ENCODE peak calls at places on chromosomes 4 and X, in seven cellular contexts. A is fibroblast of pulmonary artery, P is PC-3, I is left lung, S is cardiac muscle cell, M is K562, U is body of pancreas. J is an unnamed sample.
A peak's percentile ranks its signal among the peaks of the same experiment; 100 is the strongest.

GRCh38 chrX:110699109-110699508 is 96.5 kb downstream of the CHRDL1 start:
- DNase-seq in U (no peak), A (no peak), I (no peak), S (no peak), P (no peak), M (no peak), J (no peak)

GRCh38 chr4:183746305-183747229 is 87.5 kb downstream of the TRAPPC11 start:
- DNase-seq in I (no peak), A (no peak), U (no peak), S (no peak), M (no peak), P (peak; percentile 85), J (no peak)

GRCh38 chr4:169005453-169006099 is 4.5 kb downstream of the CBR4 start:
- DNase-seq in M (no peak), P (no peak), I (no peak), A (peak; percentile 47), U (no peak), S (peak; percentile 35), J (peak; percentile 29)

GRCh38 chr4:25861422-25861926 is 1.3 kb downstream of the SEL1L3 start:
- DNase-seq in S (peak; percentile 67), M (no peak), I (no peak), P (peak; percentile 30), U (no peak), A (peak; percentile 77), J (no peak)

GRCh38 chr4:187294861-187295260 is 571.2 kb upstream of the FAT1 start:
- DNase-seq in I (no peak), A (peak; percentile 36), U (no peak), S (peak; percentile 6), P (peak; percentile 91), M (no peak), J (peak; percentile 35)

GRCh38 chr4:163332526-163333405 is at the start of gene NPY1R:
- DNase-seq in I (peak; percentile 80), S (peak; percentile 87), A (peak; percentile 86), P (peak; percentile 70), U (peak; percentile 80), M (peak; percentile 46), J (peak; percentile 77)

GRCh38 chr4:187422655-187423054 is 572.9 kb upstream of the ZFP42 start:
- DNase-seq in M (no peak), S (no peak), P (no peak), U (no peak), A (no peak), I (no peak), J (no peak)

GRCh38 chr4:152640058-152640921 is 39.5 kb downstream of the TMEM154 start:
- DNase-seq in P (peak; percentile 61), S (peak; percentile 41), U (no peak), M (peak; percentile 48), I (no peak), A (peak; percentile 51), J (peak; percentile 19)

GRCh38 chrX:43559643-43560042 is 96.5 kb upstream of the MAOA start:
- DNase-seq in S (peak; percentile 61), P (peak; percentile 67), U (peak; percentile 54), A (peak; percentile 66), M (peak; percentile 8), I (no peak), J (peak; percentile 1)

GRCh38 chrX:14920196-14920595 is 47.0 kb downstream of the MOSPD2 start:
- DNase-seq in S (no peak), I (no peak), M (no peak), U (no peak), P (no peak), A (peak; percentile 26), J (peak; percentile 81)

GRCh38 chr4:38803833-38804653 is 548 bp downstream of the TLR1 start:
- DNase-seq in A (peak; percentile 49), I (no peak), M (no peak), U (no peak), S (peak; percentile 31), P (peak; percentile 23), J (peak; percentile 31)

GRCh38 chr4:6153874-6154273 is 46.5 kb downstream of the JAKMIP1 start:
- DNase-seq in I (no peak), U (no peak), P (no peak), A (no peak), M (no peak), S (no peak), J (no peak)

GRCh38 chrX:46268429-46268828 is 276.8 kb downstream of the ZNF674 start:
- DNase-seq in S (peak; percentile 25), U (no peak), P (peak; percentile 92), A (peak; percentile 10), I (no peak), M (no peak), J (no peak)

GRCh38 chrX:74449322-74449936 is 28.1 kb downstream of the SLC16A2 start:
- DNase-seq in M (no peak), A (no peak), U (no peak), P (peak; percentile 85), S (no peak), I (no peak), J (no peak)

GRCh38 chrX:103674531-103675454 is 11.7 kb downstream of the MORF4L2 start:
- DNase-seq in A (no peak), M (no peak), P (no peak), I (no peak), U (no peak), S (no peak), J (no peak)

DNA sequence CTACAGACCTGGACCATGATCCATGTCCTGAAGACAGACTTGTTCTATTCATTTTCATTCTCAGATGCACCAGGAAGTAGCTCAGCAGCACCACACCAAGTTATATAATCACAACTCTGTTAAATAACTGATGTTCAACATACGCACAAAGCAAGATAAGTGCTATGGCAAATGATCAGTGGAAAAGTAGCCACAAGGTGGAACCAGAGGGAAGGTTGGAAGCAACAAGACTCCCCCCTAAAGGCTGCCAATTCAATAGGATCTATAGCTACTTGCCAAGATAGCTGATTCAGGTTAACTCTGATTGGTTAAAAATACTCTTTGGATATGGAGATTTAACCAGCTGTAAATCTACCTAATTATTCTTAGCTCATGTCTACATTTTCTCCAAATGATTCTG is 23.7 kb upstream of the FAM47B start:
- DNase-seq in A (peak; percentile 71), P (peak; percentile 67), M (no peak), I (no peak), S (peak; percentile 67), U (no peak), J (peak; percentile 42)
- TF ChIP-seq CTCF in A (peak; percentile 59), P (peak; percentile 71), M (no peak), I (no peak), S (peak; percentile 48), U (peak; percentile 36), J (peak; percentile 50)

GRCh38 chrX:77894921-77895886 is at the start of gene MAGT1:
- DNase-seq in U (peak; percentile 91), S (peak; percentile 97), I (peak; percentile 88), P (peak; percentile 98), A (peak; percentile 98), M (peak; percentile 81), J (peak; percentile 96)
- H3K4me3 ChIP-seq in U (peak within 1 kb of the TSS; percentile 43), S (peak within 1 kb of the TSS; percentile 79), I (peak within 1 kb of the TSS; percentile 38), P (peak within 1 kb of the TSS; percentile 98), A (peak within 1 kb of the TSS; percentile 88), M (peak within 1 kb of the TSS; percentile 63), J (peak within 1 kb of the TSS; percentile 87)

GRCh38 chr4:188971125-188971524 is 831.9 kb downstream of the TRIML1 start:
- DNase-seq in I (no peak), P (peak; percentile 38), U (no peak), M (no peak), A (no peak), S (no peak), J (peak; percentile 14)
- TF ChIP-seq CTCF in I (no peak), P (peak; percentile 54), U (no peak), M (no peak), A (no peak), S (no peak), J (peak; percentile 44)

DNA sequence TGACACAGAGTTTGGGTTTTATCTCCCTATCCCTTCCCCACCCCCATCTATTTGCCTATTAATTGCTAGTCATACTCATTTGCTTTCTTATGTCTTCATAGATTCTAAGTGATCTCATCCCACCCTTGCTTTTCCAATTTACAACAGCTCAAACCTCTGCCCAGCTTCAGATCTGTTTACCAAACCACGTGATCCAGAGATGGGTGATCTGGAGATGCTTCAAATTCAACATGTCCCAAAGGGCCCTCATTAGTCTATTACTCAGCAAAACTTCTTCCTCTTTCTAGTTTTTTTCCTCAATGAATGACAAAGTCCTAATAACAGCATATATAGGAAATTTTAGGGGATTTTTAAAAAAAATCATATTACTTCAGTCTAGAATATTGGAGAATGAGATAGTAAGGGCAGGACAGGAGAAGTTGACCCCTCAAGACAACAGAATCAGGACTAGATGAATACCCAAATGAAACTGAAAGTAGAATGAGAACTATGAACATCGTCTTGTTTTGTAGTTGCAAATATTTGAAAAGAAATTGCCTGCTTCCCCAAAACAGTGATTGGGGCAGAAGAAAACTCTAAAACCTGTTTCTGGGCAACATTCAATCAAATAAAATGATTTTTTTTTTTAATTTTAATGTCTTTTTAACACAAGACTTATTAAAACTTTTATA is 127.1 kb downstream of the CFAP299 start:
- DNase-seq in I (no peak), A (no peak), P (no peak), U (no peak), S (no peak), M (no peak), J (peak; percentile 51)
- H3K4me3 ChIP-seq in I (no peak overlapping the region), A (no peak overlapping the region), P (no peak overlapping the region), U (no peak overlapping the region), S (no peak overlapping the region), M (no peak overlapping the region), J (peak overlapping the region; percentile 45)

GRCh38 chrX:129678176-129678880 is 23.6 kb upstream of the APLN start:
- DNase-seq in A (no peak), I (peak; percentile 85), P (peak; percentile 81), U (peak; percentile 60), S (no peak), M (no peak), J (peak; percentile 20)
- TF ChIP-seq CTCF in A (no peak), I (no peak), P (peak; percentile 53), U (peak; percentile 46), S (peak; percentile 24), M (no peak), J (no peak)

GRCh38 chrX:49167740-49168108 is 4.0 kb upstream of the PLP2 start:
- DNase-seq in U (no peak), S (no peak), P (no peak), A (no peak), M (no peak), I (no peak), J (no peak)
- H3K4me3 ChIP-seq in U (no peak overlapping the region), S (no peak overlapping the region), P (peak overlapping the region; percentile 22), A (peak overlapping the region; percentile 51), M (peak overlapping the region; percentile 26), I (no peak overlapping the region), J (peak overlapping the region; percentile 59)

GRCh38 chrX:12767856-12768255 is 23.4 kb upstream of the PRPS2 start:
- DNase-seq in M (no peak), S (no peak), P (no peak), A (no peak), U (no peak), I (no peak), J (no peak)

GRCh38 chrX:12770440-12770839 is 20.8 kb upstream of the PRPS2 start:
- DNase-seq in M (peak; percentile 20), P (peak; percentile 68), A (peak; percentile 50), U (no peak), I (no peak), S (peak; percentile 41), J (peak; percentile 22)

DNA sequence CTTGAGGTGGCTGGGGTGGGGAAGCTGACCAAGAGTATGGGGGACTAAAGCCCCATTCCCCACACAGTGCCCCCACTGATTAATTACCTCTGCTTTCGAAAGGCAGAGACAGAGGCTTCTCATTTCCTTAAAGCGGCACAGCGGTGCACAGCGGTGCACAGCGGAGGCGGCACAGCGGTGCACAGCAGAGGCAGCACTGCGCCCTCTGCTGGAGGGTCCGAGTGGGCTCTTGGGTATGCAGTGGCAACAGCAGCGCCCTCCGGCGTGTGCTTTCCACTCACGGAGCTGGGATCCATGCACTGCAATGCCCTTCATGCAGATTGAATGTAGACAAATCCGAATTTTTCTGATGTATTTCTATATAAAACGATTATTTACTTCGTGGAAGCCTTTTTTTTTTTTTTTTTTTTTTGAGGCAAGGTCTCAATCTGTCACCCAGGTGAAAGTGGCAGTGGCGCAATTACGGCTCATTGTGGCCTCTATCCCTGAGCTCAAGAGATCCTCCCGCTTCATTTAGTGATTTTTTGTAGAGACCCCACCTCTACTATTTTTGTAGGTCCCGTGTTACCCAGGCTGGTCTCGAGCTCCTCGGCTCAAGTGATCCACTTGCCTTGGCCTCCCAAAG is 19.7 kb upstream of the PRPS2 start:
- DNase-seq in A (peak; percentile 51), S (peak; percentile 65), P (peak; percentile 78), I (peak; percentile 89), U (peak; percentile 57), M (peak; percentile 65), J (peak; percentile 16)
- TF ChIP-seq CTCF in A (peak; percentile 64), S (peak; percentile 79), P (peak; percentile 95), I (peak; percentile 42), U (peak; percentile 50), M (peak; percentile 100), J (peak; percentile 55)

J was measured in AG10803.